ENCODE peak calls at places on chromosomes 13 and 19, in five cellular contexts. J is HepG2, S is H1, N is K562, M is GM12878. F is an unnamed sample.

GRCh38 chr19:35963514-35963913 is 27.3 kb downstream of the LRFN3 start:
- DNase-seq in S (peak; percentile 88), M (no peak), J (peak; percentile 34), N (peak; percentile 52), F (no peak)

GRCh38 chr13:68076046-68076445 is 845.9 kb upstream of the PCDH9 start:
- DNase-seq in N (no peak), S (no peak), M (no peak), J (no peak), F (no peak)

GRCh38 chr19:1035998-1036621 is 3.8 kb upstream of the ABCA7 start:
- DNase-seq in S (no peak), N (no peak), J (no peak), M (no peak), F (no peak)

GRCh38 chr13:71499235-71499634 is 367.8 kb downstream of the DACH1 start:
- DNase-seq in M (no peak), S (no peak), N (no peak), J (no peak), F (no peak)

GRCh38 chr13:37889102-37889501 is 19.5 kb upstream of the TRPC4 start:
- DNase-seq in J (no peak), S (no peak), M (no peak), N (no peak), F (no peak)

GRCh38 chr13:74825170-74825948 is 656.6 kb downstream of the TBC1D4 start:
- DNase-seq in M (no peak), S (no peak), J (no peak), N (no peak), F (no peak)

GRCh38 chr19:53388904-53389303 is 6.0 kb upstream of the ZNF765 start:
- DNase-seq in M (no peak), J (no peak), N (no peak), S (no peak), F (no peak)

GRCh38 chr19:51607920-51608562 is 22.2 kb downstream of the SIGLEC5 start:
- DNase-seq in M (no peak), N (peak; percentile 87), J (peak; percentile 60), S (peak; percentile 91), F (peak; percentile 64)

GRCh38 chr19:42122691-42123607 is 9.3 kb downstream of the POU2F2 start:
- DNase-seq in S (no peak), M (peak; percentile 68), N (no peak), J (no peak), F (no peak)

GRCh38 chr13:106089251-106089940 is 446.1 kb downstream of the EFNB2 start:
- DNase-seq in M (no peak), J (no peak), N (no peak), S (no peak), F (no peak)

GRCh38 chr13:48266967-48267639 is 34.1 kb downstream of the ITM2B start:
- DNase-seq in N (no peak), S (no peak), M (no peak), J (no peak), F (no peak)

GRCh38 chr13:48626077-48626449 is 27.7 kb upstream of the CYSLTR2 start:
- DNase-seq in M (no peak), J (peak; percentile 91), N (no peak), S (no peak), F (no peak)

GRCh38 chr13:61592489-61592888 is 176.8 kb upstream of the PCDH20 start:
- DNase-seq in J (no peak), M (no peak), N (no peak), S (no peak), F (no peak)

GRCh38 chr19:28468701-28469459 is 744.1 kb downstream of the UQCRFS1 start:
- DNase-seq in M (no peak), S (no peak), N (no peak), J (no peak), F (no peak)

GRCh38 chr13:46184277-46184699 is 2.3 kb upstream of the LCP1 start:
- DNase-seq in N (peak; percentile 49), J (peak; percentile 28), S (peak; percentile 75), M (no peak), F (peak; percentile 28)

GRCh38 chr19:15836345-15836594 is 20.8 kb upstream of the OR10H1 start:
- DNase-seq in M (no peak), J (no peak), N (no peak), S (no peak), F (no peak)

GRCh38 chr19:7953060-7953459 is 9.6 kb upstream of the TIMM44 start:
- DNase-seq in N (no peak), M (no peak), S (no peak), J (no peak), F (no peak)

GRCh38 chr13:110615322-110616102 is at the start of gene NAXD:
- DNase-seq in S (peak; percentile 91), N (peak; percentile 90), M (peak; percentile 62), J (peak; percentile 89), F (peak; percentile 90)

GRCh38 chr13:38900188-38900587 is 90.4 kb downstream of the STOML3 start:
- DNase-seq in N (no peak), J (no peak), M (no peak), S (no peak), F (no peak)

GRCh38 chr19:609001-609340 is 19.3 kb downstream of the HCN2 start:
- DNase-seq in J (no peak), M (no peak), N (no peak), S (no peak), F (no peak)

GRCh38 chr19:1221904-1222255 is 15.9 kb downstream of the CBARP start:
- DNase-seq in M (no peak), J (no peak), S (no peak), N (no peak), F (no peak)

GRCh38 chr19:56712609-56713008 is 41.1 kb upstream of the ZNF835 start:
- DNase-seq in M (no peak), N (no peak), S (no peak), J (no peak), F (no peak)

GRCh38 chr19:50624949-50625600 is 14.6 kb downstream of the SYT3 start:
- DNase-seq in N (no peak), M (no peak), S (no peak), J (no peak), F (no peak)

GRCh38 chr13:102589291-102589822 is 7.4 kb upstream of the TPP2 start:
- DNase-seq in S (no peak), J (no peak), N (no peak), M (no peak), F (no peak)

GRCh38 chr13:28718186-28718537 is 608 bp downstream of the SLC46A3 start:
- DNase-seq in N (no peak), J (no peak), M (no peak), S (no peak), F (no peak)

GRCh38 chr13:36074659-36075058 is 56.5 kb downstream of the DCLK1 start:
- DNase-seq in J (no peak), S (no peak), N (no peak), M (no peak), F (no peak)

GRCh38 chr19:28828276-28828870 is 384.6 kb downstream of the UQCRFS1 start:
- DNase-seq in N (no peak), M (no peak), J (no peak), S (no peak), F (no peak)

GRCh38 chr13:48009298-48009697 is 8.2 kb upstream of the SUCLA2 start:
- DNase-seq in J (peak; percentile 44), N (no peak), M (no peak), S (no peak), F (no peak)

GRCh38 chr13:109786457-109787134 is at the start of gene IRS2:
- DNase-seq in J (no peak), M (no peak), S (peak; percentile 89), N (peak; percentile 86), F (peak; percentile 81)

GRCh38 chr13:102983496-102983895 is 82.7 kb downstream of the SLC10A2 start:
- DNase-seq in N (no peak), S (no peak), J (no peak), M (no peak), F (no peak)

DNA sequence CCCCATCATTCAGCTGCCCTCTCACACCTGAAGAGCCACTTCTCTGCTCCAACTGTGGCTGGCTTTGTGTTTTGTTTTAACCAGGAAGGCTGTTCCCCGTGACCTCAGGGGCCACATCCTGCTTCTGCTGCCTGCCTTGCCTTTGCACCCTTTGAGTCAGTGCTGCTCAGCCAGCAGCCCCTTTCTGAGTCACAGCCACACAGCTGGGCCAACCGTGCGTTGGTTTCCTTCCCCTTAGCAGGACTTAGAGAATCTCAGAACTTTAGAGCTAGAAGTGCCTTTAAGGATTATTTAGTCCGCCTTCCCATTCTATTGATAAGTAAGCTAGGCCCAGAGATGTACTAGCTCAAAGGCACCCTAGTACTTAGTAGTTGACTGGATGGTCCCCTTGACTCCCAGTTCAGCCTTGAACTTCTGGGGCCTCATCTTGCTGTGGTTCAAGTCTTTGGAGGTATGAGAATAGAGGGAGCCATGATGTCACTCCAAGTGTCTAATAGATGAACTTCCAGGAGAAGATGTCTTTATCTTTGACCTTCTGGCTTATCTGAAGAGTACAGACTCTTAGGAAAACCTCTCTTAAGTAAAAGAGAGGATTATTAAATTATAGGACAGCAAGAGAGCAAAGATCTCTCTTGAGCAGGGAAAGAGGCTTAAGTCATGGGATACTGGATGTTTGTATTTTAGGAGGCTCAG is 8.0 kb downstream of the RGCC start:
- DNase-seq in S (no peak), M (peak; percentile 88), N (no peak), J (no peak), F (no peak)
- H3K4me3 ChIP-seq in S (no peak overlapping the region), M (no peak overlapping the region), N (no peak overlapping the region), J (no peak overlapping the region), F (no peak overlapping the region)

DNA sequence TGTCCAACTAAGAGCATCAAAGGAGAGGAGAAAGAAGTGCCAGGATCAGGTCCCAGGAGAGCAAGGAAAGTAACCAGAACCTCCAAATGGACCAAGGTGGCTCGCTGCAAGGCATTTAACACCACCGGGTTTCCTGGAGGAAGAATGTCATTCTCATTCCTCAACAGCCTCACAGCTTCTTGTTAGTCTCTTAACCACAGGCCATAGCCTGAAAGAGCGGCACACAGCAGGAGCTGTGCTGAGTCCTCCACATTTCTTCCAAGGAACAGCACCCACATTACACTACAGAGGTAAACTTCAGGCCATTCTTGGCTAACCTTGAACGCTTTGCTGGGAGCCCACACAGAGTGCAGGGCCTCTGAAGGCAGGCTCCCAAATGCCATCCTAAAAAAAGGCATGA is 23.6 kb downstream of the DOCK9 start:
- DNase-seq in S (peak; percentile 47), M (no peak), N (no peak), J (no peak), F (no peak)
- TF ChIP-seq JUND in S (no peak), M (no peak), N (no peak), J (no peak), F (no peak)

GRCh38 chr19:58325623-58326022 is 1.2 kb upstream of the ZSCAN22 start:
- DNase-seq in S (no peak), J (no peak), M (no peak), N (no peak), F (no peak)
- H3K4me3 ChIP-seq in S (peak overlapping the region; percentile 80), J (peak overlapping the region; percentile 83), M (peak overlapping the region; percentile 74), N (peak overlapping the region; percentile 98), F (peak overlapping the region; percentile 91)

DNA sequence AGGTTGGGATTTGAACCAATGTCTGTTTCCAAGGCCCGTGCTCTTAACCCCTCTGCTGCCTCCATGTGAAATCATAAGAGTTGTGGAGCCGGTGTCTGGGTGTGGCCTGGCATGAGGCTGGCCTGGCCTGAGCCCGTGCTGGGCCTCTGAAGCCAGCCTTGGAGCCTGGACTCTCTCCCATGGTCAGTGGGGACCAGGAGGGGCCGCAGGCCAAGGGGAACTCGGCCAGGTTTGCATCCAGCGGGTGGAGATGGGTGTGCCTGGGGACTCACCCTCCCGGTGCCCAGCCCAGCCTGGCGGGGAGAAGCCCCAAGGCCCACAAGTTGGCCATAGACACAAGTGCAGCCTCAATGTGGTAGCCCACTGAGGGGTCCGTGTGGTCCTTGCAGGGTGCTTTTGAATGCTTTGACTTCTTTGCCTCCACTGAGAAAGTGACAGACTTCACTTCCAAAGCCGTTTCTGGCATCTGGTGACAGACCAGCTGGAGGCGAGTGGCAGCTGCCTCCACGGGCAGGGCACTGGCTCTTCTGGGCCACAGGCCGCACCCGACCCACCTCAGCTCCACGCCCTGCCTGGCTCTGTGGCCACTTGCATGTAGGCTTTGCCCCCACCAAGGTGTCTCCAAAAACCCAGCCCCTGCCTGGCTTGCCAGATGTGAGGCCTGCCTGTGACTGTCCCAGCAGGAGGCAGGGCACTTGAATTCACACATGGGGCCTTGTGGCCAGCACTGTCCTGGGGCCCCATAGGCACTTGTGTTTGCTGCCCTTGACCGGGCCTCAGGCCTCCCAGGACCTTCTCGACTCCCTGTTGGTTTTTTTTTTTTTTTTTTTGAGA is 26.1 kb upstream of the NCCRP1 start:
- DNase-seq in S (no peak), J (peak; percentile 49), M (no peak), N (no peak), F (no peak)
- TF ChIP-seq JUND in S (no peak), J (no peak), M (no peak), N (no peak), F (no peak)

F was measured in HCT116.